ENCODE peak calls at places on chromosomes 2 and 18, in six cellular contexts. Q, K, Z, A, O and H are unnamed samples.

GRCh38 chr2:237482485-237482884 is 4.6 kb upstream of the MLPH start:
- DNase-seq in Q (peak; percentile 93), K (peak; percentile 58), Z (peak; percentile 79), A (no peak), O (no peak), H (no peak)

GRCh38 chr18:79507076-79507545 is 111.4 kb downstream of the NFATC1 start:
- DNase-seq in Q (peak; percentile 66), K (peak; percentile 32), Z (peak; percentile 61), A (peak; percentile 70), O (no peak), H (no peak)

GRCh38 chr18:48080546-48080945 is 150.1 kb upstream of the SMAD2 start:
- DNase-seq in Q (no peak), K (no peak), Z (no peak), A (no peak), O (no peak), H (no peak)

GRCh38 chr18:11118051-11118450 is 31.3 kb downstream of the PIEZO2 start:
- DNase-seq in Q (no peak), K (no peak), Z (no peak), A (no peak), O (no peak), H (no peak)

GRCh38 chr18:79560861-79561210 is 118.8 kb upstream of the CTDP1 start:
- DNase-seq in Q (no peak), K (no peak), Z (no peak), A (no peak), O (no peak), H (no peak)

GRCh38 chr2:162890690-162891311 is 52.2 kb upstream of the KCNH7 start:
- DNase-seq in Q (no peak), K (peak; percentile 13), Z (peak; percentile 83), A (peak; percentile 30), O (peak; percentile 13), H (peak; percentile 29)

GRCh38 chr2:172128484-172128883 is 25.8 kb upstream of the DLX2 start:
- DNase-seq in Q (no peak), K (no peak), Z (no peak), A (no peak), O (no peak), H (no peak)

GRCh38 chr2:16662440-16662839 is 3.2 kb downstream of the CYRIA start:
- DNase-seq in Q (no peak), K (no peak), Z (peak; percentile 87), A (no peak), O (no peak), H (no peak)

GRCh38 chr2:137151731-137152130 is 386.4 kb downstream of the THSD7B start:
- DNase-seq in Q (no peak), K (no peak), Z (no peak), A (no peak), O (no peak), H (no peak)

GRCh38 chr2:201258666-201258999 is 1.7 kb upstream of the CASP8 start:
- DNase-seq in Q (no peak), K (no peak), Z (no peak), A (no peak), O (no peak), H (no peak)

GRCh38 chr2:212124597-212124996 is 414.0 kb downstream of the ERBB4 start:
- DNase-seq in Q (no peak), K (peak; percentile 48), Z (peak; percentile 37), A (no peak), O (no peak), H (no peak)

GRCh38 chr2:17627434-17627833 is 86.9 kb downstream of the VSNL1 start:
- DNase-seq in Q (no peak), K (no peak), Z (no peak), A (no peak), O (no peak), H (no peak)

GRCh38 chr2:134642938-134643337 is 75.9 kb downstream of the TMEM163 start:
- DNase-seq in Q (no peak), K (no peak), Z (no peak), A (no peak), O (no peak), H (no peak)

GRCh38 chr2:47172156-47172921 is 17.2 kb upstream of the STPG4 start:
- DNase-seq in Q (no peak), K (peak; percentile 37), Z (no peak), A (no peak), O (no peak), H (no peak)

GRCh38 chr2:3168230-3168891 is 209.3 kb downstream of the EIPR1 start:
- DNase-seq in Q (no peak), K (no peak), Z (peak; percentile 45), A (no peak), O (peak; percentile 24), H (no peak)

GRCh38 chr2:15750433-15750814 is 158.8 kb downstream of the DDX1 start:
- DNase-seq in Q (no peak), K (no peak), Z (no peak), A (no peak), O (no peak), H (no peak)

GRCh38 chr2:46793423-46794416 is 121.9 kb downstream of the MCFD2 start:
- DNase-seq in Q (no peak), K (no peak), Z (no peak), A (no peak), O (no peak), H (no peak)

GRCh38 chr2:35871672-35872071 is 483.9 kb upstream of the CRIM1 start:
- DNase-seq in Q (no peak), K (no peak), Z (no peak), A (no peak), O (no peak), H (no peak)

GRCh38 chr2:140257692-140258300 is 1477.6 kb upstream of the NXPH2 start:
- DNase-seq in Q (no peak), K (no peak), Z (peak; percentile 15), A (no peak), O (no peak), H (no peak)

GRCh38 chr2:240963376-240964220 is 34.8 kb upstream of the SNED1 start:
- DNase-seq in Q (no peak), K (peak; percentile 11), Z (no peak), A (no peak), O (no peak), H (no peak)

GRCh38 chr18:71678144-71678543 is 866.0 kb downstream of the CBLN2 start:
- DNase-seq in Q (no peak), K (no peak), Z (no peak), A (no peak), O (no peak), H (no peak)

GRCh38 chr2:79585701-79586428 is 73.0 kb downstream of the CTNNA2 start:
- DNase-seq in Q (no peak), K (no peak), Z (no peak), A (no peak), O (no peak), H (no peak)

GRCh38 chr2:8803658-8804379 is 33.6 kb downstream of the KIDINS220 start:
- DNase-seq in Q (peak; percentile 92), K (no peak), Z (peak; percentile 97), A (no peak), O (peak; percentile 50), H (no peak)

GRCh38 chr2:71600572-71600971 is 147.2 kb downstream of the DYSF start:
- DNase-seq in Q (no peak), K (no peak), Z (no peak), A (no peak), O (no peak), H (no peak)

GRCh38 chr2:219541611-219542180 is 1.9 kb downstream of the CHPF start:
- DNase-seq in Q (peak; percentile 75), K (peak; percentile 86), Z (peak; percentile 75), A (peak; percentile 86), O (no peak), H (peak; percentile 90)

GRCh38 chr2:64226611-64227010 is 82.4 kb upstream of the PELI1 start:
- DNase-seq in Q (no peak), K (no peak), Z (no peak), A (no peak), O (no peak), H (no peak)

GRCh38 chr18:22933206-22933957 is at the start of gene RBBP8:
- DNase-seq in Q (peak; percentile 46), K (peak; percentile 86), Z (peak; percentile 76), A (peak; percentile 87), O (no peak), H (peak; percentile 84)

GRCh38 chr2:67798536-67799160 is 264.2 kb downstream of the C1D start:
- DNase-seq in Q (no peak), K (no peak), Z (no peak), A (no peak), O (no peak), H (no peak)

GRCh38 chr2:168687314-168687713 is 115.1 kb upstream of the NOSTRIN start:
- DNase-seq in Q (no peak), K (peak; percentile 10), Z (peak; percentile 60), A (no peak), O (no peak), H (no peak)

GRCh38 chr2:232973336-232973735 is 39.7 kb downstream of the NGEF start:
- DNase-seq in Q (no peak), K (no peak), Z (no peak), A (no peak), O (no peak), H (no peak)

GRCh38 chr2:241948299-241948897 is 78.9 kb downstream of the RTP5 start:
- DNase-seq in Q (no peak), K (no peak), Z (no peak), A (no peak), O (no peak), H (no peak)

DNA sequence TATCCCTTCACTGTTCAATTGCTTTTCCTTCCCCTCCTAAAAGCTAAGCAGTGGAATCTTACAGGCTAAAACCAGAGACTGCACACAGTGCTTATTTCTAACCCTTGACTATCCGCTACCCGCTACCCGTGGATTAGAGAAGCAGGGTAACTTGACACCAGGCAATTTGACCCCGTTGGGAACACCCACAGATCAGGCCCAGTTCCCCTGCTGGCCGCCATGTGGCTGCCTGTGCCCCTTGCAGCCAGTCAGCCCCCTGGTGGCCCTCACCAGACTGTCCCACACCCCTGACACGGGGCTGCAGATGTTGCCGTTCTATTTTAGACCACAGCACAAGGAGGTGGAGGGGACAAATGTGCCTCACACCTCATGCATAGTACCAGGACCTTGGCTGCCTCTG is 74.8 kb downstream of the TXNL1 start:
- DNase-seq in Q (no peak), K (peak; percentile 18), Z (peak; percentile 9), A (peak; percentile 39), O (no peak), H (peak; percentile 20)
- TF ChIP-seq CTCF in Q (no peak), K (peak; percentile 28), Z (peak; percentile 34), A (peak; percentile 58), O (no peak), H (peak; percentile 48)

GRCh38 chr2:181781082-181781786 is 100.9 kb upstream of the NEUROD1 start:
- DNase-seq in Q (no peak), K (no peak), Z (no peak), A (no peak), O (no peak), H (no peak)
- TF ChIP-seq CTCF in Q (no peak), K (no peak), Z (no peak), A (no peak), O (no peak), H (no peak)

GRCh38 chr2:55618025-55618648 is 715 bp upstream of the PPP4R3B start:
- DNase-seq in Q (no peak), K (no peak), Z (peak; percentile 31), A (no peak), O (no peak), H (no peak)
- TF ChIP-seq CTCF in Q (no peak), K (no peak), Z (no peak), A (peak; percentile 20), O (no peak), H (no peak)

DNA sequence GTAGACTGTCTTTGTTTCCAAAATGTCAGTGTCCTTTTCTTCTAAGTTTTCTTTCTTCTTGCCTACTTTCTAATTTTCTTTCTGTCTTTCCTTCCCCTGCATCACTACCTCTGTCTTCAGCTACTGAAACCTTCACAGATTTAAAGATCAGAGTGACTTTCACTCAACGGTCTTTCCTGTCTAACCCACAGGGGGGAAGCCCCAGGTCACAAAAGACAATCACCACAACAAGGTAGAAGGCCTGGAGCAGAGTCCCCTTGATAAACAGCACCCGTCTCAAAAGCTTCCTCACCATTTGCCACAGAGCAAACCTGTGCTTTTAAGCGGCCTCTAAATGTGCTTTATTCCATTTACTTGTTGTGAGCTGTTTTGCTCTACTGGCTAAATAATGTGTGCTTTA is 665.4 kb downstream of the BCL11A start:
- DNase-seq in Q (no peak), K (no peak), Z (no peak), A (peak; percentile 8), O (no peak), H (no peak)
- TF ChIP-seq CTCF in Q (no peak), K (no peak), Z (no peak), A (no peak), O (no peak), H (no peak)